ENCODE peak calls at places on chromosomes 6 and 20, in seven cellular contexts. L is tibial artery; J is mesendoderm; Q is A673; A is CD8-positive, alpha-beta memory T cell; C is GM23338; D is psoas muscle. R is an unnamed sample. For H3K4me1, the result is how much of the 10 kb centered on the place peaks cover.

GRCh38 chr6:54291146-54291545 is 17.1 kb upstream of the TINAG start:
- DNase-seq in L (no peak), J (peak), Q (peak), A (no peak), C (no peak), D (no peak), R (no peak)

GRCh38 chr6:137775720-137776119 is 91.3 kb upstream of the TNFAIP3 start:
- DNase-seq in L (no peak), J (no peak), Q (no peak), A (no peak), C (no peak), D (no peak), R (no peak)

GRCh38 chr6:20404641-20405032 is 3.0 kb downstream of the E2F3 start:
- DNase-seq in L (no peak), J (peak), Q (peak), A (peak), C (peak), D (no peak), R (no peak)

GRCh38 chr6:11822346-11822745 is 43.7 kb upstream of the ADTRP start:
- DNase-seq in L (no peak), J (no peak), Q (no peak), A (no peak), C (no peak), D (no peak), R (no peak)

GRCh38 chr6:43972179-43972914 is 154.9 kb downstream of the MRPL14 start:
- DNase-seq in L (no peak), J (no peak), Q (no peak), A (no peak), C (no peak), D (no peak), R (no peak)

GRCh38 chr20:2745060-2745910 is 52.7 kb downstream of the EBF4 start:
- DNase-seq in L (no peak), J (peak), Q (no peak), A (no peak), C (no peak), D (no peak), R (peak)

GRCh38 chr6:148203970-148204369 is 138.7 kb upstream of the SASH1 start:
- DNase-seq in L (no peak), J (peak), Q (peak), A (peak), C (no peak), D (no peak), R (no peak)

GRCh38 chr6:24897186-24897585 is 38.6 kb downstream of the RIPOR2 start:
- DNase-seq in L (no peak), J (no peak), Q (no peak), A (no peak), C (no peak), D (no peak), R (no peak)

GRCh38 chr6:82711992-82712788 is 348.6 kb downstream of the TPBG start:
- DNase-seq in L (peak), J (peak), Q (no peak), A (no peak), C (no peak), D (peak), R (no peak)

GRCh38 chr6:57329933-57330332 is 12.5 kb downstream of the PRIM2 start:
- DNase-seq in L (no peak), J (no peak), Q (no peak), A (no peak), C (no peak), D (no peak), R (no peak)

GRCh38 chr20:62362991-62363919 is 3.9 kb downstream of the LAMA5 start:
- DNase-seq in L (no peak), J (peak), Q (no peak), A (no peak), C (peak), D (peak), R (no peak)

GRCh38 chr6:5855787-5856186 is 150.9 kb downstream of the NRN1 start:
- DNase-seq in L (no peak), J (no peak), Q (no peak), A (no peak), C (no peak), D (no peak), R (no peak)

GRCh38 chr6:127776320-127776719 is 124.5 kb downstream of the THEMIS start:
- DNase-seq in L (no peak), J (no peak), Q (no peak), A (no peak), C (peak), D (no peak), R (no peak)

GRCh38 chr6:29631860-29632731 is 887 bp downstream of the GABBR1 start:
- DNase-seq in L (peak), J (peak), Q (peak), A (peak), C (peak), D (peak), R (peak)

GRCh38 chr6:130132286-130132701 is 90.5 kb downstream of the SAMD3 start:
- DNase-seq in L (no peak), J (no peak), Q (no peak), A (peak), C (no peak), D (no peak), R (no peak)

GRCh38 chr6:4105980-4106536 is 27.1 kb upstream of the FAM217A start:
- DNase-seq in L (no peak), J (no peak), Q (no peak), A (no peak), C (no peak), D (no peak), R (no peak)

GRCh38 chr6:4101298-4101697 is 22.4 kb upstream of the FAM217A start:
- DNase-seq in L (no peak), J (no peak), Q (no peak), A (no peak), C (no peak), D (no peak), R (no peak)

GRCh38 chr6:4100655-4101054 is 21.7 kb upstream of the FAM217A start:
- DNase-seq in L (no peak), J (no peak), Q (no peak), A (no peak), C (no peak), D (no peak), R (no peak)

GRCh38 chr6:4103929-4104328 is 25.0 kb upstream of the FAM217A start:
- DNase-seq in L (no peak), J (peak), Q (no peak), A (no peak), C (no peak), D (no peak), R (no peak)

DNA sequence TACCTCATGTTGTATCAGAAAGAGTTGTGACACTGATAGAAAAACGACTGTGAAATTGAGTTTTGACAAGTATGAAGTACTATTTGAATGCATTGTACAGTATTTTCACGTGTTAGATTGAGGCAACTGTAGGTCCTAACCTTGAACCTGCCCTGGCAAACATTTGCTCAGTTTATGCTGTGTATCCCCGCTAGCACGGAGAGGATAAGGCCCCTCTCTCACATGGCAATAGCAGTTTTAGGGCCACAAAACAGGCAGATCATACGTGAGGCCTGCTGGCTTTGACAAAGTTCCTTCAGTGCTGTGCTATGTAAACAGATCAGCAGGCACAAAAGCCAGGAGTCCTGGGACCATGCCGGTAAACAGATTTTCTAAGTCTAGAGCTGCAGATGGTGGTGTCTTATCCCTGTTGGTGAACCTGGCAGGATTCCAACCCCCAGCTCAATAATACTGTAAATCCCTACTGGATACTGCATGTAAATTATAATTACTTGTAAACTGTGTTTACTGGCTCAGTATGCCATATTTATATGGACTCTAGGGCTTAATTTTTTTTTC is 23.8 kb upstream of the FAM217A start:
- DNase-seq in L (no peak), J (no peak), Q (no peak), A (no peak), C (no peak), D (no peak), R (no peak)
- H3K4me1 ChIP-seq in L (under half), J (under half), Q (under half), A (under half), C (under half), D (under half), R (under half)

GRCh38 chr20:51419646-51420045 is 122.9 kb downstream of the NFATC2 start:
- DNase-seq in L (no peak), J (no peak), Q (peak), A (no peak), C (no peak), D (no peak), R (no peak)

GRCh38 chr20:51420805-51421204 is 121.7 kb downstream of the NFATC2 start:
- DNase-seq in L (no peak), J (no peak), Q (no peak), A (no peak), C (no peak), D (no peak), R (no peak)

GRCh38 chr20:51417745-51418529 is 124.6 kb downstream of the NFATC2 start:
- DNase-seq in L (no peak), J (no peak), Q (no peak), A (no peak), C (peak), D (no peak), R (no peak)

GRCh38 chr20:51419236-51419635 is 123.3 kb downstream of the NFATC2 start:
- DNase-seq in L (no peak), J (no peak), Q (peak), A (no peak), C (no peak), D (no peak), R (no peak)

GRCh38 chr20:51420111-51420510 is 122.4 kb downstream of the NFATC2 start:
- DNase-seq in L (no peak), J (no peak), Q (peak), A (no peak), C (no peak), D (no peak), R (no peak)
- H3K4me1 ChIP-seq in L (under half), J (under half), Q (under half), A (half or more), C (under half), D (under half), R (under half)

GRCh38 chr6:17870302-17871168 is 116.9 kb downstream of the KIF13A start:
- DNase-seq in L (no peak), J (no peak), Q (no peak), A (no peak), C (no peak), D (no peak), R (no peak)

GRCh38 chr6:17867880-17868279 is 119.6 kb downstream of the KIF13A start:
- DNase-seq in L (no peak), J (no peak), Q (no peak), A (no peak), C (no peak), D (no peak), R (no peak)

GRCh38 chr6:17871169-17871479 is 116.3 kb downstream of the KIF13A start:
- DNase-seq in L (no peak), J (no peak), Q (no peak), A (no peak), C (no peak), D (no peak), R (no peak)

GRCh38 chr6:17869010-17869752 is 118.3 kb downstream of the KIF13A start:
- DNase-seq in L (no peak), J (no peak), Q (peak), A (no peak), C (no peak), D (no peak), R (no peak)

DNA sequence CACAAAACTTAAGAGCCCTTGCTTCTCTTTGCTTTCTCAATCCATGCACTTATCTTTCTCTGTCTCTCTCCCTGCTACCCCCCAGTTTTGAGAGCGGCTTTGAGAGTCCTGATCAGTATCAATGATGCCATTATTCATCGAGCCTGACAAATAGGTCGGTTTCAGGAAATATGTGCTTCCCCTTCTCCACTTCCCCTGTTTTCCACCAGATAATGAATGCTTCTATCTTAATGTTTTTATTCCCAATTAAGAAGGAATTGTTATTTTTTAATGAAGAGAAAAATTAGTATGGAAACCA is 117.7 kb downstream of the KIF13A start:
- DNase-seq in L (no peak), J (no peak), Q (no peak), A (no peak), C (no peak), D (no peak), R (no peak)
- H3K4me1 ChIP-seq in L (under half), J (under half), Q (under half), A (under half), C (under half), D (under half), R (under half)

GRCh38 chr6:135056632-135057031 is 2.0 kb upstream of the HBS1L start:
- DNase-seq in L (no peak), J (no peak), Q (no peak), A (no peak), C (no peak), D (no peak), R (no peak)

GRCh38 chr6:135054575-135055498 is at the start of gene HBS1L:
- DNase-seq in L (peak), J (peak), Q (peak), A (peak), C (peak), D (peak), R (peak)

GRCh38 chr6:135054238-135054574 is 416 bp downstream of the HBS1L start:
- DNase-seq in L (no peak), J (no peak), Q (no peak), A (no peak), C (no peak), D (no peak), R (no peak)

GRCh38 chr6:135053433-135053832 is 1.2 kb downstream of the HBS1L start:
- DNase-seq in L (no peak), J (no peak), Q (no peak), A (no peak), C (no peak), D (no peak), R (no peak)

GRCh38 chr6:135052939-135053338 is 1.7 kb downstream of the HBS1L start:
- DNase-seq in L (no peak), J (peak), Q (no peak), A (no peak), C (no peak), D (no peak), R (no peak)
- H3K4me1 ChIP-seq in L (under half), J (under half), Q (under half), A (under half), C (under half), D (under half), R (under half)

GRCh38 chr20:58344741-58345140 is 35.2 kb downstream of the RAB22A start:
- DNase-seq in L (no peak), J (no peak), Q (no peak), A (no peak), C (no peak), D (no peak), R (no peak)

GRCh38 chr20:58340151-58340550 is 30.6 kb downstream of the RAB22A start:
- DNase-seq in L (no peak), J (no peak), Q (no peak), A (no peak), C (no peak), D (no peak), R (no peak)

GRCh38 chr20:58342104-58342945 is 32.8 kb downstream of the RAB22A start:
- DNase-seq in L (no peak), J (no peak), Q (peak), A (no peak), C (no peak), D (no peak), R (no peak)

GRCh38 chr20:58339741-58340140 is 30.2 kb downstream of the RAB22A start:
- DNase-seq in L (no peak), J (peak), Q (no peak), A (no peak), C (no peak), D (no peak), R (no peak)

GRCh38 chr20:58340853-58341252 is 31.3 kb downstream of the RAB22A start:
- DNase-seq in L (no peak), J (no peak), Q (no peak), A (no peak), C (no peak), D (no peak), R (no peak)
- H3K4me1 ChIP-seq in L (under half), J (under half), Q (under half), A (under half), C (under half), D (under half), R (under half)

GRCh38 chr20:37353285-37353849 is 7.4 kb downstream of the SRC start:
- DNase-seq in L (no peak), J (no peak), Q (no peak), A (no peak), C (no peak), D (no peak), R (no peak)

GRCh38 chr20:37350655-37351574 is 5.0 kb downstream of the SRC start:
- DNase-seq in L (no peak), J (peak), Q (no peak), A (no peak), C (no peak), D (no peak), R (no peak)

GRCh38 chr20:37351689-37352610 is 6.0 kb downstream of the SRC start:
- DNase-seq in L (no peak), J (no peak), Q (no peak), A (no peak), C (no peak), D (no peak), R (no peak)

GRCh38 chr20:37354210-37355195 is 8.6 kb downstream of the SRC start:
- DNase-seq in L (no peak), J (no peak), Q (no peak), A (no peak), C (no peak), D (no peak), R (no peak)

DNA sequence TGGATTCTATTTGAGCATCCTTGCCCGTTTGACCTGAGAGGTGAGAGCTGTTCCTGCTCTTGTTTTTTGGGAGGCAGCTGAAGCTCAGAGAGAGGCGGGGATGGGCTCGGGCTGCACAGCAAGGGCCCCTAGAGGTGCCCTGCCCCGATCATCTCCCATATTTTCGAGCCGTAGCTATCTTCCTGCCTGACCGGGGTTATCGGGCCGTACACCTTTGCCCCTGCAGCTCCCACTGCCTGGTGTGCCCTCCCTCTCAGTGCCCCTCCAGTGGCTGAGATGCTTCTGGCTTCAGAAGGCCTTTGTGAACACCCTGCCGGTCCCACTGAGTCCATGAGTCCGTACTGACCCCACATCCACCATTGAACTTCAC is 6.7 kb downstream of the SRC start:
- DNase-seq in L (no peak), J (no peak), Q (no peak), A (no peak), C (no peak), D (no peak), R (no peak)
- H3K4me1 ChIP-seq in L (half or more), J (under half), Q (under half), A (under half), C (under half), D (under half), R (under half)

R was measured in lung.